ENCODE peak calls at places on chromosomes 5 and 9, in nine cellular contexts. Z, I, U, T, H, P, D, S and W are unnamed samples.

GRCh38 chr9:71760901-71761300 is 7.4 kb downstream of the CEMIP2 start:
- DNase-seq in Z (no peak), I (no peak), U (no peak), T (no peak), H (no peak), P (no peak), D (no peak), S (no peak), W (no peak)

GRCh38 chr9:89144242-89144641 is 34.4 kb downstream of the SHC3 start:
- DNase-seq in Z (no peak), I (no peak), U (no peak), T (no peak), H (no peak), P (no peak), D (no peak), S (no peak), W (no peak)

GRCh38 chr5:66877843-66878242 is 281.6 kb downstream of the MAST4 start:
- DNase-seq in Z (no peak), I (no peak), U (peak), T (no peak), H (peak), P (no peak), D (no peak), S (no peak), W (no peak)

GRCh38 chr5:171867786-171868185 is 82.2 kb downstream of the SMIM23 start:
- DNase-seq in Z (no peak), I (no peak), U (peak), T (no peak), H (no peak), P (no peak), D (no peak), S (no peak), W (no peak)

GRCh38 chr5:88680253-88681132 is 202.5 kb downstream of the MEF2C start:
- DNase-seq in Z (peak), I (no peak), U (peak), T (peak), H (peak), P (no peak), D (no peak), S (no peak), W (no peak)

GRCh38 chr5:157113007-157113406 is 4.2 kb upstream of the HAVCR2 start:
- DNase-seq in Z (no peak), I (no peak), U (no peak), T (no peak), H (no peak), P (no peak), D (no peak), S (no peak), W (no peak)

GRCh38 chr9:97752274-97752673 is 55.1 kb upstream of the XPA start:
- DNase-seq in Z (no peak), I (no peak), U (no peak), T (no peak), H (no peak), P (no peak), D (no peak), S (no peak), W (no peak)

GRCh38 chr5:132896685-132897084 is 23.2 kb downstream of the LEAP2 start:
- DNase-seq in Z (no peak), I (no peak), U (no peak), T (no peak), H (no peak), P (no peak), D (no peak), S (no peak), W (no peak)

GRCh38 chr9:69746859-69747560 is 12.8 kb downstream of the PTAR1 start:
- DNase-seq in Z (no peak), I (no peak), U (no peak), T (no peak), H (no peak), P (no peak), D (no peak), S (no peak), W (no peak)

GRCh38 chr9:80085668-80086067 is 513.9 kb downstream of the TLE4 start:
- DNase-seq in Z (no peak), I (no peak), U (peak), T (no peak), H (no peak), P (no peak), D (no peak), S (no peak), W (no peak)